ENCODE peak calls at places on chromosomes 6 and 20, in ten cellular contexts. S is cardiac muscle cell; G is PC-9; C is CD8-positive, alpha-beta T cell; X is aorta; Q is stomach; L is heart left ventricle; D is SJSA1; T is OCI-LY7; B is CD4-positive, alpha-beta T cell. R is an unnamed sample.

GRCh38 chr6:52049252-52050050 is 38.0 kb downstream of the PKHD1 start:
- DNase-seq in L (no peak), G (no peak), S (peak; percentile 49), X (no peak), B (no peak), D (peak; percentile 8), Q (no peak), C (no peak), T (peak; percentile 60), R (no peak)

GRCh38 chr20:21640556-21640955 is 64.9 kb upstream of the PAX1 start:
- DNase-seq in L (no peak), S (no peak), D (no peak), C (no peak), X (no peak), Q (no peak), G (no peak), T (peak; percentile 54), B (no peak), R (no peak)

GRCh38 chr6:1286972-1287600 is 24.8 kb upstream of the FOXQ1 start:
- DNase-seq in Q (peak; percentile 43), S (peak; percentile 86), G (peak; percentile 99), C (no peak), B (no peak), T (no peak), X (no peak), D (peak; percentile 83), L (no peak), R (peak; percentile 99)

GRCh38 chr6:82371799-82372508 is 8.3 kb downstream of the TPBG start:
- DNase-seq in L (no peak), T (no peak), D (peak; percentile 10), X (no peak), G (no peak), Q (no peak), S (no peak), C (no peak), B (no peak), R (no peak)

GRCh38 chr20:37095108-37095608 is 639 bp downstream of the RBL1 start:
- DNase-seq in L (no peak), X (no peak), C (peak; percentile 64), S (no peak), B (peak; percentile 37), D (no peak), G (no peak), T (peak; percentile 82), Q (no peak), R (no peak)

GRCh38 chr6:47229255-47229654 is 80.5 kb downstream of the TNFRSF21 start:
- DNase-seq in S (no peak), T (no peak), C (no peak), X (no peak), G (no peak), L (no peak), B (no peak), Q (no peak), D (no peak), R (no peak)

GRCh38 chr20:51978081-51978501 is 175.8 kb upstream of the SALL4 start:
- DNase-seq in Q (no peak), C (no peak), D (no peak), B (no peak), X (no peak), G (no peak), S (no peak), T (peak; percentile 56), L (no peak), R (no peak)

GRCh38 chr20:62307226-62308101 is 4.7 kb downstream of the ADRM1 start:
- DNase-seq in T (no peak), C (no peak), G (no peak), B (no peak), X (no peak), Q (no peak), S (no peak), L (no peak), D (no peak), R (no peak)

GRCh38 chr6:143188292-143188691 is 127.6 kb downstream of the AIG1 start:
- DNase-seq in Q (no peak), L (no peak), G (no peak), X (no peak), T (no peak), D (no peak), B (no peak), S (no peak), C (no peak), R (no peak)

GRCh38 chr6:108735310-108735990 is 112.8 kb upstream of the ARMC2 start:
- DNase-seq in C (no peak), B (no peak), L (no peak), S (no peak), Q (no peak), G (peak; percentile 97), D (no peak), X (no peak), T (no peak), R (no peak)

GRCh38 chr6:50929323-50929722 is 110.7 kb downstream of the TFAP2B start:
- DNase-seq in G (no peak), B (no peak), L (no peak), S (no peak), T (no peak), X (no peak), C (no peak), D (no peak), Q (no peak), R (no peak)

GRCh38 chr6:156794963-156795362 is 17.8 kb downstream of the ARID1B start:
- DNase-seq in S (no peak), T (no peak), L (no peak), C (no peak), B (no peak), G (no peak), D (no peak), Q (no peak), X (no peak), R (no peak)

GRCh38 chr6:157592566-157592965 is 211.6 kb downstream of the ZDHHC14 start:
- DNase-seq in L (no peak), Q (no peak), X (no peak), G (no peak), B (no peak), C (no peak), D (no peak), T (peak; percentile 27), S (no peak), R (no peak)

GRCh38 chr6:40341726-40342125 is 245.4 kb downstream of the LRFN2 start:
- DNase-seq in X (no peak), B (no peak), L (peak; percentile 2), T (no peak), G (no peak), S (no peak), D (no peak), Q (no peak), C (peak; percentile 31), R (no peak)

GRCh38 chr20:64266988-64267387 is 11.4 kb downstream of the PCMTD2 start:
- DNase-seq in Q (no peak), C (no peak), B (no peak), S (no peak), G (peak; percentile 16), D (no peak), T (no peak), X (no peak), L (no peak), R (no peak)

GRCh38 chr6:31352497-31353368 is 4.2 kb downstream of the HLA-B start:
- DNase-seq in D (no peak), T (no peak), L (no peak), X (no peak), S (no peak), Q (no peak), G (no peak), C (peak; percentile 65), B (peak; percentile 28), R (no peak)

GRCh38 chr20:47754301-47754700 is 31.0 kb downstream of the SULF2 start:
- DNase-seq in T (no peak), B (no peak), D (no peak), G (no peak), S (no peak), Q (no peak), L (no peak), C (no peak), X (no peak), R (no peak)

GRCh38 chr6:42791706-42792320 is 10.0 kb downstream of the BICRAL start:
- DNase-seq in L (no peak), D (no peak), Q (no peak), G (no peak), S (no peak), X (no peak), T (no peak), B (no peak), C (no peak), R (no peak)
- H3K27ac ChIP-seq in L (no peak overlapping the region), D (no peak overlapping the region), Q (peak overlapping the region; percentile 75), G (no peak overlapping the region), S (peak overlapping the region; percentile 75), X (peak overlapping the region; percentile 50), T (no peak overlapping the region), B (no peak overlapping the region), C (no peak overlapping the region), R (peak overlapping the region; percentile 43)

GRCh38 chr6:25961619-25962367 is 809 bp upstream of the TRIM38 start:
- DNase-seq in T (peak; percentile 34), G (no peak), S (no peak), L (no peak), X (no peak), D (no peak), C (peak; percentile 50), B (no peak), Q (no peak), R (no peak)
- H3K27ac ChIP-seq in T (peak overlapping the region; percentile 94), G (peak overlapping the region; percentile 91), S (no peak overlapping the region), L (peak overlapping the region; percentile 89), X (peak overlapping the region; percentile 99), D (peak overlapping the region; percentile 85), C (peak overlapping the region; percentile 91), B (peak overlapping the region; percentile 88), Q (peak overlapping the region; percentile 91), R (peak overlapping the region; percentile 91)

GRCh38 chr20:3804254-3804751 is 8.2 kb downstream of the CDC25B start:
- DNase-seq in S (peak; percentile 48), X (peak; percentile 41), C (no peak), L (no peak), T (no peak), Q (no peak), B (no peak), G (no peak), D (no peak), R (no peak)

GRCh38 chr20:3804781-3805180 is 8.7 kb downstream of the CDC25B start:
- DNase-seq in L (no peak), S (no peak), Q (no peak), D (no peak), C (no peak), B (no peak), T (no peak), X (no peak), G (no peak), R (no peak)

GRCh38 chr20:3802524-3803239 is 6.6 kb downstream of the CDC25B start:
- DNase-seq in G (no peak), T (no peak), D (no peak), L (no peak), B (no peak), C (no peak), X (no peak), S (no peak), Q (no peak), R (no peak)

GRCh38 chr20:3803289-3803688 is 7.2 kb downstream of the CDC25B start:
- DNase-seq in T (no peak), Q (no peak), B (no peak), X (peak; percentile 40), S (no peak), D (no peak), C (no peak), L (no peak), G (no peak), R (no peak)

GRCh38 chr20:3803854-3804253 is 7.7 kb downstream of the CDC25B start:
- DNase-seq in Q (no peak), L (no peak), S (no peak), X (no peak), B (no peak), C (no peak), T (no peak), D (no peak), G (no peak), R (no peak)
- H3K27ac ChIP-seq in Q (no peak overlapping the region), L (peak overlapping the region; percentile 94), S (no peak overlapping the region), X (no peak overlapping the region), B (peak overlapping the region; percentile 78), C (no peak overlapping the region), T (no peak overlapping the region), D (no peak overlapping the region), G (no peak overlapping the region), R (peak overlapping the region; percentile 98)

GRCh38 chr6:115717472-115717871 is 343.2 kb downstream of the FRK start:
- DNase-seq in T (no peak), G (no peak), C (no peak), Q (no peak), B (no peak), S (no peak), D (no peak), L (no peak), X (no peak), R (no peak)
- H3K27ac ChIP-seq in T (no peak overlapping the region), G (no peak overlapping the region), C (no peak overlapping the region), Q (no peak overlapping the region), B (no peak overlapping the region), S (no peak overlapping the region), D (no peak overlapping the region), L (no peak overlapping the region), X (no peak overlapping the region), R (no peak overlapping the region)

R was measured in epithelial cell of prostate.